ENCODE peak calls at places on chromosome 12, in eight cellular contexts. Y is keratinocyte; V is T-helper 2 cell; Z is effector memory CD8-positive, alpha-beta T cell; G is uterus; P is posterior vena cava; J is A172; Q is RWPE1. O is an unnamed sample.

GRCh38 chr12:3658327-3659163 is 94.4 kb downstream of the CRACR2A start:
- DNase-seq in Q (no peak), G (no peak), Z (peak; percentile 37), P (no peak), J (no peak), V (peak; percentile 44), Y (no peak), O (peak; percentile 21)

GRCh38 chr12:52907092-52907810 is 2.4 kb upstream of the KRT8 start:
- DNase-seq in J (peak; percentile 75), Y (no peak), Z (no peak), Q (no peak), G (peak; percentile 35), P (no peak), V (no peak), O (peak; percentile 55)

GRCh38 chr12:47767197-47767724 is 5.8 kb upstream of the SLC48A1 start:
- DNase-seq in J (no peak), V (peak; percentile 78), Z (peak; percentile 63), G (no peak), Y (no peak), P (no peak), Q (peak; percentile 41), O (peak; percentile 72)

GRCh38 chr12:94636462-94637085 is 13.8 kb downstream of the TMCC3 start:
- DNase-seq in J (no peak), Z (no peak), P (no peak), V (no peak), G (no peak), Y (no peak), Q (no peak), O (no peak)

GRCh38 chr12:12539411-12539810 is 23.3 kb downstream of the DUSP16 start:
- DNase-seq in G (no peak), Z (no peak), Q (no peak), P (no peak), J (peak; percentile 14), Y (no peak), V (no peak), O (no peak)

GRCh38 chr12:120265483-120266179 is at the start of gene PXN:
- DNase-seq in Y (no peak), Z (peak; percentile 88), P (peak; percentile 97), Q (peak; percentile 90), V (peak; percentile 84), G (peak; percentile 84), J (peak; percentile 67), O (peak; percentile 50)

GRCh38 chr12:49941556-49942511 is 8.7 kb upstream of the AQP2 start:
- DNase-seq in J (no peak), P (peak; percentile 78), Y (no peak), G (no peak), Z (no peak), V (no peak), Q (no peak), O (no peak)

GRCh38 chr12:67590122-67590795 is 58.3 kb upstream of the DYRK2 start:
- DNase-seq in P (no peak), G (no peak), Q (no peak), V (peak; percentile 69), J (peak; percentile 6), Z (no peak), Y (no peak), O (no peak)

GRCh38 chr12:110694330-110694891 is 5.5 kb upstream of the HVCN1 start:
- DNase-seq in J (no peak), Z (no peak), V (no peak), Q (no peak), P (peak; percentile 90), G (no peak), Y (no peak), O (peak; percentile 59)

GRCh38 chr12:106633451-106633823 is 50.6 kb downstream of the RFX4 start:
- DNase-seq in V (no peak), Q (no peak), G (no peak), Z (no peak), Y (no peak), P (no peak), J (peak; percentile 60), O (no peak)

GRCh38 chr12:86711716-86712115 is 455.5 kb upstream of the MGAT4C start:
- DNase-seq in Y (no peak), V (no peak), J (no peak), P (no peak), Z (no peak), G (no peak), Q (no peak), O (no peak)

GRCh38 chr12:26691234-26691970 is 141.6 kb downstream of the ITPR2 start:
- DNase-seq in Q (peak; percentile 86), Z (no peak), P (no peak), G (no peak), V (no peak), J (peak; percentile 87), Y (peak; percentile 94), O (no peak)

GRCh38 chr12:13094349-13094748 is 9.1 kb downstream of the GSG1 start:
- DNase-seq in J (peak; percentile 52), Q (peak; percentile 57), G (no peak), Y (no peak), P (no peak), V (no peak), Z (no peak), O (peak; percentile 73)

GRCh38 chr12:52148541-52149181 is 43.2 kb downstream of the KRT80 start:
- DNase-seq in V (no peak), J (peak; percentile 92), G (no peak), Y (peak; percentile 96), P (no peak), Q (peak; percentile 87), Z (no peak), O (no peak)

GRCh38 chr12:64675795-64676194 is 65.5 kb downstream of the RASSF3 start:
- DNase-seq in V (peak; percentile 54), J (peak; percentile 93), Z (no peak), Q (no peak), G (no peak), Y (no peak), P (no peak), O (no peak)

GRCh38 chr12:88185988-88186387 is 43.9 kb downstream of the TMTC3 start:
- DNase-seq in Y (peak; percentile 19), P (no peak), G (no peak), Z (no peak), V (no peak), Q (peak; percentile 53), J (peak; percentile 58), O (no peak)

GRCh38 chr12:11497995-11498394 is 102.6 kb upstream of the PRB2 start:
- DNase-seq in Q (no peak), V (no peak), J (no peak), G (no peak), Z (no peak), Y (no peak), P (no peak), O (no peak)

GRCh38 chr12:68440068-68440581 is 108.0 kb upstream of the MDM1 start:
- DNase-seq in Y (peak; percentile 28), V (no peak), P (no peak), Q (peak; percentile 10), G (no peak), Z (no peak), J (peak; percentile 13), O (no peak)

GRCh38 chr12:32742133-32742532 is 13.6 kb downstream of the YARS2 start:
- DNase-seq in Z (no peak), P (no peak), V (no peak), Y (no peak), Q (no peak), J (no peak), G (no peak), O (no peak)